ENCODE peak calls at places on chromosomes 6 and 20, in ten cellular contexts. U is tibial nerve; W is gastrocnemius medialis; Y is OCI-LY7; D is CD8-positive, alpha-beta memory T cell; N is stimulated activated CD4-positive, alpha-beta T cell treated with anti-CD3 and anti-CD28 coated beads, Interleukin-1b, Interleukin-23, amount 100 ng/mL, for 24 hours; K is NCI-H1105; B is fibroblast of the conjunctiva; M is neural progenitor cell; J is NCI-H187. A is an unnamed sample.

GRCh38 chr20:57663241-57663640 is 43.0 kb upstream of the ZBP1 start:
- DNase-seq in W (no peak), Y (no peak), U (no peak), M (no peak), K (no peak), J (no peak), N (no peak), D (peak), B (no peak), A (no peak)

GRCh38 chr6:157151989-157152388 is 171.3 kb downstream of the TMEM242 start:
- DNase-seq in D (no peak), Y (no peak), K (no peak), J (no peak), M (no peak), W (no peak), U (no peak), N (no peak), B (peak), A (peak)

GRCh38 chr6:77038801-77039200 is 424.5 kb downstream of the HTR1B start:
- DNase-seq in M (no peak), Y (no peak), W (no peak), D (no peak), B (no peak), U (no peak), K (no peak), J (no peak), N (no peak), A (peak)

GRCh38 chr20:62737971-62738881 is 29.6 kb downstream of the NTSR1 start:
- DNase-seq in D (no peak), U (no peak), B (no peak), N (no peak), J (no peak), W (no peak), Y (no peak), M (peak), K (peak), A (no peak)

GRCh38 chr20:8388707-8389106 is 256.6 kb downstream of the PLCB1 start:
- DNase-seq in W (no peak), N (no peak), J (no peak), M (no peak), D (no peak), K (no peak), B (no peak), Y (no peak), U (no peak), A (peak)

GRCh38 chr6:121647905-121648304 is 212.5 kb downstream of the GJA1 start:
- DNase-seq in N (no peak), W (no peak), K (no peak), M (no peak), B (no peak), U (no peak), Y (no peak), D (no peak), J (no peak), A (peak)

GRCh38 chr6:39980839-39981580 is 46.7 kb upstream of the MOCS1 start:
- DNase-seq in U (no peak), N (no peak), J (no peak), D (no peak), Y (peak), B (peak), K (peak), W (no peak), M (peak), A (peak)

GRCh38 chr6:63975685-63976084 is 340.1 kb downstream of the PHF3 start:
- DNase-seq in Y (no peak), W (no peak), D (no peak), N (no peak), K (no peak), U (no peak), B (no peak), J (no peak), M (no peak), A (no peak)

GRCh38 chr6:150025201-150025917 is at the start of gene RAET1L:
- DNase-seq in K (no peak), J (no peak), W (no peak), M (no peak), D (no peak), Y (no peak), N (no peak), U (no peak), B (peak), A (peak)

GRCh38 chr6:36938536-36938935 is 16.0 kb upstream of the PI16 start:
- DNase-seq in K (no peak), Y (no peak), W (no peak), B (peak), D (no peak), M (no peak), U (no peak), N (no peak), J (no peak), A (peak)

GRCh38 chr6:105739764-105740163 is 336.9 kb upstream of the PREP start:
- DNase-seq in J (no peak), M (no peak), W (no peak), K (no peak), U (no peak), B (no peak), Y (no peak), D (no peak), N (no peak), A (no peak)

GRCh38 chr6:44054635-44055559 is 72.4 kb downstream of the MRPL14 start:
- DNase-seq in Y (no peak), U (no peak), B (no peak), J (no peak), N (no peak), M (no peak), D (no peak), K (no peak), W (no peak), A (peak)

GRCh38 chr6:13030421-13030820 is 297.9 kb downstream of the TBC1D7 start:
- DNase-seq in N (no peak), B (no peak), Y (no peak), M (no peak), U (no peak), K (no peak), D (no peak), W (no peak), J (no peak), A (no peak)

GRCh38 chr6:149335924-149336323 is 18.4 kb downstream of the TAB2 start:
- DNase-seq in D (no peak), U (no peak), N (no peak), M (no peak), W (peak), J (no peak), K (no peak), B (no peak), Y (no peak), A (peak)

GRCh38 chr6:143549630-143550268 is 38.2 kb upstream of the FUCA2 start:
- DNase-seq in N (no peak), D (no peak), Y (no peak), U (no peak), K (no peak), J (no peak), M (no peak), B (no peak), W (no peak), A (no peak)

GRCh38 chr6:52571099-52571755 is 5.6 kb downstream of the TRAM2 start:
- DNase-seq in W (no peak), U (no peak), J (no peak), Y (no peak), N (no peak), D (no peak), M (no peak), K (no peak), B (no peak), A (no peak)

GRCh38 chr6:24126586-24127192 is 674 bp downstream of the NRSN1 start:
- DNase-seq in Y (peak), J (no peak), N (no peak), U (no peak), W (no peak), D (no peak), B (peak), K (no peak), M (peak), A (peak)

GRCh38 chr6:167898673-167899311 is 72.1 kb downstream of the AFDN start:
- DNase-seq in J (no peak), M (peak), W (no peak), D (no peak), U (no peak), Y (peak), N (no peak), K (peak), B (peak), A (peak)

GRCh38 chr6:3489032-3489757 is 32.3 kb upstream of the SLC22A23 start:
- DNase-seq in J (no peak), N (no peak), M (no peak), K (no peak), W (no peak), D (no peak), Y (no peak), U (no peak), B (no peak), A (peak)

GRCh38 chr6:156557269-156557885 is 219.8 kb upstream of the ARID1B start:
- DNase-seq in B (no peak), K (no peak), Y (no peak), M (peak), D (no peak), J (peak), U (no peak), N (no peak), W (no peak), A (peak)

GRCh38 chr20:47568019-47568418 is 66.3 kb downstream of the NCOA3 start:
- DNase-seq in M (no peak), B (no peak), N (no peak), Y (no peak), U (no peak), W (no peak), D (no peak), K (no peak), J (peak), A (peak)

A was measured in EL.